ENCODE peak calls at places on chromosomes 11 and 22, in five cellular contexts. X is midbrain; T is hippocampal formation; F is right atrium auricular region; O is activated CD8-positive, alpha-beta memory T cell treated with anti-CD3 and anti-CD28 coated beads for 48 hours. R is an unnamed sample.

GRCh38 chr11:68840661-68841653 is 759 bp downstream of the CPT1A start:
- DNase-seq in F (peak; percentile 63), X (no peak), O (no peak), T (peak; percentile 29), R (no peak)

GRCh38 chr22:40325315-40325714 is 21.0 kb upstream of the ADSL start:
- DNase-seq in O (peak; percentile 45), X (no peak), F (no peak), T (no peak), R (no peak)

GRCh38 chr11:17777086-17777725 is 42.6 kb downstream of the KCNC1 start:
- DNase-seq in X (no peak), T (no peak), O (no peak), F (no peak), R (no peak)

GRCh38 chr11:77082838-77083552 is 16.2 kb downstream of the CAPN5 start:
- DNase-seq in O (no peak), F (peak; percentile 84), X (no peak), T (no peak), R (peak; percentile 39)

GRCh38 chr22:24416095-24416494 is 11.3 kb upstream of the ADORA2A start:
- DNase-seq in X (no peak), O (no peak), T (no peak), F (no peak), R (no peak)

GRCh38 chr11:61769169-61769920 is 16.9 kb downstream of the MYRF start:
- DNase-seq in O (no peak), X (no peak), T (no peak), F (no peak), R (no peak)

GRCh38 chr11:120399312-120399711 is 63.1 kb downstream of the ARHGEF12 start:
- DNase-seq in X (no peak), F (no peak), T (no peak), O (no peak), R (no peak)

GRCh38 chr11:119363874-119364590 is 17.5 kb downstream of the USP2 start:
- DNase-seq in F (no peak), T (peak; percentile 52), X (peak; percentile 74), O (no peak), R (peak; percentile 66)

GRCh38 chr11:60905551-60906113 is 753 bp downstream of the PRPF19 start:
- DNase-seq in O (no peak), T (no peak), X (no peak), F (no peak), R (no peak)

GRCh38 chr11:119148855-119149370 is at the start of gene ABCG4:
- DNase-seq in X (no peak), F (no peak), O (no peak), T (no peak), R (no peak)

GRCh38 chr11:5618807-5619206 is 6.0 kb upstream of the TRIM34 start:
- DNase-seq in F (no peak), T (no peak), X (no peak), O (no peak), R (no peak)

GRCh38 chr22:31425331-31426050 is 26.1 kb downstream of the DRG1 start:
- DNase-seq in O (no peak), X (no peak), F (no peak), T (no peak), R (no peak)

GRCh38 chr11:5679811-5680210 is 5.1 kb downstream of the TRIM5 start:
- DNase-seq in T (no peak), F (no peak), X (no peak), O (no peak), R (no peak)

GRCh38 chr22:44850946-44851345 is 98.6 kb downstream of the ARHGAP8 start:
- DNase-seq in F (no peak), O (no peak), X (no peak), T (no peak), R (no peak)

GRCh38 chr11:1341928-1342524 is 32.6 kb upstream of the TOLLIP start:
- DNase-seq in X (no peak), F (no peak), T (no peak), O (no peak), R (peak; percentile 59)

GRCh38 chr22:43216738-43217137 is 29.8 kb upstream of the TTLL12 start:
- DNase-seq in T (no peak), F (no peak), O (no peak), X (no peak), R (no peak)

GRCh38 chr11:31768744-31769143 is 42.4 kb downstream of the PAX6 start:
- DNase-seq in O (no peak), T (no peak), F (no peak), X (peak; percentile 28), R (no peak)

GRCh38 chr11:109037856-109038780 is 373.2 kb downstream of the DDX10 start:
- DNase-seq in O (no peak), T (no peak), X (no peak), F (no peak), R (peak; percentile 41)

GRCh38 chr11:45146072-45147016 is at the start of gene PRDM11:
- DNase-seq in X (peak; percentile 69), O (no peak), T (peak; percentile 42), F (no peak), R (no peak)

GRCh38 chr11:12287374-12288211 is 89.8 kb upstream of the PARVA start:
- DNase-seq in T (no peak), X (no peak), O (no peak), F (peak; percentile 89), R (no peak)

GRCh38 chr11:123580557-123581275 is 73.7 kb downstream of the SCN3B start:
- DNase-seq in O (peak; percentile 35), T (peak; percentile 14), F (no peak), X (peak; percentile 30), R (peak; percentile 47)

GRCh38 chr11:23123766-23124165 is 263.5 kb upstream of the CCDC179 start:
- DNase-seq in F (no peak), O (no peak), T (no peak), X (no peak), R (no peak)

GRCh38 chr22:47169801-47170140 is 407.3 kb downstream of the TBC1D22A start:
- DNase-seq in O (no peak), X (no peak), F (no peak), T (no peak), R (no peak)

GRCh38 chr22:40953446-40953845 is 2.3 kb downstream of the RBX1 start:
- DNase-seq in X (no peak), F (no peak), T (no peak), O (no peak), R (no peak)

GRCh38 chr11:59417023-59417422 is 9.2 kb downstream of the OR5A2 start:
- DNase-seq in T (no peak), F (no peak), O (no peak), X (no peak), R (no peak)

GRCh38 chr11:69321877-69322350 is 28.0 kb downstream of the MYEOV start:
- DNase-seq in X (no peak), O (no peak), T (no peak), F (no peak), R (no peak)

GRCh38 chr11:66546368-66546965 is at the start of gene ACTN3:
- DNase-seq in T (no peak), F (no peak), X (no peak), O (no peak), R (no peak)

GRCh38 chr11:11279956-11280689 is 72.9 kb downstream of the CSNK2A3 start:
- DNase-seq in T (no peak), F (no peak), X (no peak), O (no peak), R (no peak)

GRCh38 chr11:75532200-75532972 is 6.6 kb upstream of the GDPD5 start:
- DNase-seq in O (peak; percentile 52), T (peak; percentile 58), F (peak; percentile 80), X (peak; percentile 76), R (peak; percentile 54)